ENCODE peak calls at places on chromosomes 4 and X, in five cellular contexts. H is K562, O is HepG2, I is GM12878, S is upper lobe of left lung. N is an unnamed sample.

GRCh38 chr4:38740303-38740702 is 42.5 kb downstream of the TLR10 start:
- ATAC-seq in I (no peak), S (no peak), H (no peak), O (peak; percentile 74), N (no peak)

GRCh38 chr4:886244-886643 is 45.9 kb downstream of the GAK start:
- ATAC-seq in I (no peak), H (no peak), O (no peak), S (no peak), N (no peak)

GRCh38 chr4:74033721-74034120 is 4.8 kb downstream of the CXCL3 start:
- ATAC-seq in S (no peak), O (no peak), I (no peak), H (no peak), N (no peak)

GRCh38 chrX:29662101-29662500 is 553.3 kb upstream of the MAGEB2 start:
- ATAC-seq in S (no peak), H (no peak), O (no peak), I (no peak), N (no peak)

GRCh38 chr4:169975837-169976796 is 50.1 kb downstream of the MFAP3L start:
- ATAC-seq in S (no peak), O (peak; percentile 88), H (no peak), I (no peak), N (no peak)

GRCh38 chr4:53717064-53717549 is 125.8 kb upstream of the LNX1 start:
- ATAC-seq in I (no peak), H (no peak), S (no peak), O (no peak), N (peak; percentile 41)

GRCh38 chr4:4643306-4643705 is 101.5 kb upstream of the STX18 start:
- ATAC-seq in O (no peak), I (no peak), S (no peak), H (no peak), N (no peak)

GRCh38 chr4:124940387-124940786 is 227.9 kb upstream of the ANKRD50 start:
- ATAC-seq in I (no peak), O (no peak), H (no peak), S (no peak), N (peak; percentile 74)

GRCh38 chr4:16122784-16123183 is 39.0 kb upstream of the PROM1 start:
- ATAC-seq in I (no peak), S (no peak), H (no peak), O (no peak), N (no peak)

GRCh38 chr4:145041378-145041777 is 56.6 kb downstream of the ANAPC10 start:
- ATAC-seq in O (no peak), H (no peak), I (peak; percentile 94), S (no peak), N (no peak)

GRCh38 chr4:86338989-86339388 is 20.9 kb downstream of the MAPK10 start:
- ATAC-seq in S (no peak), H (no peak), O (no peak), I (no peak), N (peak; percentile 82)

GRCh38 chr4:123640271-123640670 is 243.7 kb downstream of the SPRY1 start:
- ATAC-seq in I (peak; percentile 81), S (no peak), O (no peak), H (no peak), N (no peak)

GRCh38 chr4:67912051-67912450 is 28.2 kb upstream of the TMPRSS11D start:
- ATAC-seq in S (no peak), H (no peak), I (no peak), O (no peak), N (no peak)

GRCh38 chr4:2402453-2402852 is 16.0 kb downstream of the ZFYVE28 start:
- ATAC-seq in I (peak; percentile 44), H (peak; percentile 9), O (peak; percentile 23), S (no peak), N (no peak)

GRCh38 chr4:6999172-7000086 is 43.7 kb upstream of the TADA2B start:
- ATAC-seq in I (no peak), H (peak; percentile 89), O (no peak), S (peak; percentile 36), N (no peak)

GRCh38 chr4:181372014-181372413 is 871.2 kb upstream of the TENM3 start:
- ATAC-seq in O (no peak), I (no peak), H (no peak), S (no peak), N (no peak)

DNA sequence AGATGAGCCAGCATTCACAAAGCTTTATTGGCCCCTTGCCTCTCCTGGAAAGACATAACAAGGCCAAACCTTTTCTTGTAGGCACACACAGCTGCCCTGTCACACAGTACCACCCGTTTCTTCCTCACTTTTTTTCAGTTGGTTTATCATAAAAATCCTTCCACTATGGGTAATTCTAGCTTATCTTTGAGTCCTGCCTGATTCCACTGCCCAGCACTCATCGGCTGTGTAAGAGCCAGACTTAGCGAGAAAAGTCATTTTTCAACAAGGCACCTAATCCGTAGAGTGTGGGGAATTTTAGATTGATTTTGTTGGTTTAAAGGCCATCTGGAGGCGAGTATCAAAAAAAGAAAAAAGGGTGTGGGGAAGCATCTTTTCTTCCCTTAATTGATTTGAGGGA is 134.3 kb downstream of the TET2 start:
- ATAC-seq in I (no peak), S (no peak), O (no peak), H (no peak), N (no peak)
- H3K27ac ChIP-seq in I (no peak overlapping the region), S (no peak overlapping the region), O (no peak overlapping the region), H (no peak overlapping the region), N (no peak overlapping the region)

GRCh38 chr4:20430555-20430954 is 178.8 kb downstream of the SLIT2 start:
- ATAC-seq in I (no peak), S (no peak), O (no peak), H (no peak), N (no peak)

GRCh38 chr4:20433101-20433705 is 181.5 kb downstream of the SLIT2 start:
- ATAC-seq in S (no peak), I (no peak), H (no peak), O (no peak), N (no peak)

GRCh38 chr4:20428410-20429160 is 176.9 kb downstream of the SLIT2 start:
- ATAC-seq in S (no peak), H (peak; percentile 55), O (peak; percentile 50), I (peak; percentile 53), N (no peak)

GRCh38 chr4:20431422-20432014 is 179.8 kb downstream of the SLIT2 start:
- ATAC-seq in H (peak; percentile 51), S (no peak), I (no peak), O (no peak), N (peak; percentile 44)

GRCh38 chr4:20432098-20432497 is 180.4 kb downstream of the SLIT2 start:
- ATAC-seq in O (no peak), I (no peak), S (no peak), H (peak; percentile 40), N (peak; percentile 72)
- TF ChIP-seq EP300 in O (no peak), I (no peak), S (no peak), H (no peak), N (no peak)

DNA sequence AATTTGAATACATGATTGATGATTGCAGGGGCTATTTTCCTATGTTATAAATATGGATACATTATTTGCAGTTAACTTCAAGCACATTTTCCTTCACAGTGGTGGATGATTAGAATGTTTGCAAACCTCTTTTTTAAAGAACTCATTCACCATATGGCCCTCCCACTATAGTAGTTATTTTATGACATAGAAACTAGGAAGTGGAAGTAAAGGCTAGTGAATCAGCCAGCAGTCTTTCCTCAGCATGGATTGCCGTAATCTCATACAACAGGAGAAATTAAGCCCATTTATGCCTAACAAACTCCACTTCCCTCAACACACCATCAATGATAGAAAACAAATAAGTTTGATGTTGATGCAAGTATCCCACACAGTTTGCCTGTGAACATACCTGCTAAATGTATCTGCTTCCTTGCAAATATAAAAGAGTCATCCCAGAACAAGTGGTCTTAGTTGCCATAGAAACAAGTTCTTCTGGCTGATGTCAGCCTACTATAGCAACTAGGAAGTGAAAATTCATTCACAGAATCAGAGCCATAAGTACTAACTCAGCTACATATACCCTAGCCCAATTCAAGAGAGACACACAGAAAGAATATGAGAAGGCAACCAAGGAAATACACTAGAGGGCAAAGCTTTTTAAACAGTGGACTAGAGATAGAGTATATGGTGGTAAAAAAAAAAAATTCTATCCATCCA is 100.9 kb upstream of the RADX start:
- ATAC-seq in S (no peak), O (no peak), I (peak; percentile 77), H (no peak), N (no peak)
- TF ChIP-seq POLR2AphosphoS5 in S (no peak), O (no peak), I (no peak), H (no peak), N (no peak)

DNA sequence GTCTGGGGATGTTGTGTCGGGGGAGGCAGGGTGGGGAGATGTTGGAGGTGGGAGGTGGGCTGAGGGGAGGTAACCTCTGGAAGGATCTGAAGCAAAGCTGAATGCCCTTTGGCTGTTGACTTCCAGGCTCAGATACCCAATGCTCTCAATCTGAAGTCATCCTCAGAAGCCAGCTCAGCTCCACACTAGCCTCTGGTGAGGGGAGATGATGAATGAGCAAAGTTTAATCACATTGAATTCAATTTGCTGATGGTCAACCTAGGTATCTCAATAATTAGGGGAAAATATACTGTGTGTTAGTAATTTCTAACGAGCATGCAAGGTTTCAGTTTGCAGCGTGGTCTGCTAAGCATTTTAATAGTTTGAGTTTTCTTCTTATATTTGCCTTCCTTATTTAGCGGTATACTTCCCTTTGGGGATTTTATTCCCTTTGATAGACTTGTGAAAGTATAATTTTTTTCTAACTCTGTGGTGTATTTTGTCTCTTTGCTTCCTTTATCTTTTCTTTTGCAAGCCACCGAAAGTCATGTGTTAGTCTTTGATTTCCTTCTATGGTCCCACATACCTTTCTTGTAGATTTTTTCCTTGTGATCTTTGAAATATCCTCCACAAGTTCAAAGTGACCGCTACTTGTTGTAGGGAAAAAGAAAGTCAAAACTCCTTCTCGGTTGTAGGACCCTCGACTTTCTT is 146.3 kb upstream of the LEF1 start:
- ATAC-seq in I (no peak), O (no peak), S (no peak), H (no peak), N (no peak)
- H3K27ac ChIP-seq in I (no peak overlapping the region), O (no peak overlapping the region), S (no peak overlapping the region), H (no peak overlapping the region), N (no peak overlapping the region)

GRCh38 chr4:57061395-57061794 is 48.8 kb downstream of the IGFBP7 start:
- ATAC-seq in H (no peak), I (no peak), S (no peak), O (no peak), N (no peak)
- TF ChIP-seq EP300 in H (no peak), I (no peak), S (no peak), O (no peak), N (no peak)

GRCh38 chrX:20410540-20410939 is 143.8 kb upstream of the RPS6KA3 start:
- ATAC-seq in I (no peak), O (peak; percentile 75), S (no peak), H (no peak), N (no peak)
- TF ChIP-seq POLR2AphosphoS5 in I (no peak), O (no peak), S (no peak), H (no peak), N (no peak)

DNA sequence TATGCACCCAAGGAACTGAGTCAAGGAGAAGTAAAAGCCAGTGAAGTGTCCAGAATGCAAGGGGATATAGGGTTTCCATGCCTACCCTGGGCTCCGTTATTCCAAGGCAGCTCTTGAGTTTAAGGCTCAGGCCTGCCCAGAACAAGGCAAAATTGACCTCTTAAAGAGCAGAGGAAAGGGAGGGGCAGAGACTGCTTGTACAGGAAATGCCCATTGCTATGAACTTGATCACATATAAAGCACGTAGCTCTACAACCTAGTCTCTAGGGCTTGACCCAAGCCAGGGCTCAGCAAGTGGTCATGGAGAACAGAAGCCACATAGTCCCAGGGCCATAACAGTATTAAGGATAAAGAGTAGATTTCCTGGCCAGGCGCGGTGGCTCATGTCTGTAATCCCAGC is 58.2 kb upstream of the MSN start:
- ATAC-seq in O (no peak), H (peak; percentile 35), S (no peak), I (no peak), N (peak; percentile 31)
- H3K27ac ChIP-seq in O (no peak overlapping the region), H (no peak overlapping the region), S (peak overlapping the region; percentile 78), I (no peak overlapping the region), N (no peak overlapping the region)

GRCh38 chrX:122555925-122556324 is 628.2 kb upstream of the GRIA3 start:
- ATAC-seq in I (no peak), H (no peak), S (no peak), O (no peak), N (no peak)
- TF ChIP-seq EP300 in I (no peak), H (no peak), S (no peak), O (no peak), N (no peak)

GRCh38 chr4:153465922-153466636 is at the start of gene TMEM131L:
- ATAC-seq in H (peak; percentile 82), S (peak; percentile 71), I (peak; percentile 62), O (peak; percentile 88), N (peak; percentile 90)
- TF ChIP-seq POLR2AphosphoS5 in H (peak; percentile 61), S (peak; percentile 45), I (peak; percentile 62), O (peak; percentile 25), N (peak; percentile 40)

N was measured in gastroesophageal sphincter.